ENCODE peak calls at places on chromosomes 13 and 19, in ten cellular contexts. W is stimulated activated CD4-positive, alpha-beta T cell treated with anti-CD3 and anti-CD28 coated beads, Interleukin-2, amount 100 ng/mL, for 24 hours; N is bronchial epithelial cell; S is COR-L47; O is psoas muscle; K is NCI-H2107; M is GM10248; Z is cardiac muscle cell; G is pons; T is NCI-H1694 treated with DMSO at 0.1 percent for 48 hours. Y is an unnamed sample.

GRCh38 chr19:13127811-13128575 is 9.9 kb downstream of the NACC1 start:
- DNase-seq in T (no peak), K (no peak), W (no peak), M (no peak), G (peak; percentile 15), S (no peak), N (no peak), O (no peak), Z (no peak), Y (no peak)

GRCh38 chr13:114122591-114123211 is 9.7 kb downstream of the RASA3 start:
- DNase-seq in M (no peak), T (no peak), G (no peak), S (no peak), W (no peak), Z (no peak), N (no peak), K (no peak), O (no peak), Y (no peak)

GRCh38 chr13:37144661-37145060 is 39.2 kb upstream of the CSNK1A1L start:
- DNase-seq in T (no peak), Z (no peak), W (no peak), M (no peak), S (no peak), K (no peak), G (no peak), N (no peak), O (no peak), Y (no peak)

GRCh38 chr19:54633401-54633800 is 3.1 kb downstream of the LILRB1 start:
- DNase-seq in O (no peak), M (peak; percentile 49), W (no peak), S (no peak), K (no peak), G (no peak), N (no peak), T (no peak), Z (no peak), Y (no peak)

GRCh38 chr13:97068964-97069815 is 74.9 kb upstream of the OXGR1 start:
- DNase-seq in M (no peak), G (no peak), K (no peak), S (no peak), T (no peak), O (no peak), W (no peak), N (no peak), Z (no peak), Y (no peak)

GRCh38 chr19:48797103-48797502 is 13.7 kb downstream of the BCAT2 start:
- DNase-seq in K (no peak), W (no peak), T (no peak), M (no peak), N (no peak), Z (no peak), G (no peak), O (no peak), S (no peak), Y (no peak)

GRCh38 chr19:1410136-1410786 is 2.9 kb downstream of the DAZAP1 start:
- DNase-seq in M (no peak), S (no peak), O (no peak), N (no peak), W (peak; percentile 41), T (no peak), Z (no peak), G (no peak), K (no peak), Y (no peak)

GRCh38 chr13:110125613-110126272 is 181.2 kb downstream of the COL4A1 start:
- DNase-seq in W (no peak), N (no peak), G (no peak), K (no peak), M (no peak), O (no peak), Z (no peak), S (no peak), T (no peak), Y (no peak)

GRCh38 chr19:29836409-29836825 is 24.6 kb downstream of the CCNE1 start:
- DNase-seq in K (no peak), T (no peak), S (no peak), W (peak; percentile 48), N (peak; percentile 49), G (no peak), M (peak; percentile 72), O (peak; percentile 35), Z (no peak), Y (no peak)

GRCh38 chr19:47109177-47109540 is 4.4 kb downstream of the ZC3H4 start:
- DNase-seq in G (no peak), N (no peak), W (no peak), M (no peak), O (no peak), Z (no peak), S (no peak), T (no peak), K (no peak), Y (no peak)